ENCODE peak calls at places on chromosomes 11 and 22, in four cellular contexts. F is GM12878, H is K562, N is HepG2. D is an unnamed sample.

GRCh38 chr11:27910186-27910941 is 197.6 kb downstream of the KIF18A start:
- DNase-seq in F (no peak), H (no peak), N (no peak), D (no peak)

GRCh38 chr11:36702330-36703054 is 104.5 kb upstream of the RAG2 start:
- DNase-seq in F (peak; percentile 41), H (peak; percentile 41), N (peak; percentile 63), D (no peak)

GRCh38 chr11:10604340-10604748 is 35.9 kb upstream of the LYVE1 start:
- DNase-seq in F (no peak), H (no peak), N (peak; percentile 83), D (no peak)

GRCh38 chr22:19870153-19871022 is 15.7 kb upstream of the GNB1L start:
- DNase-seq in F (no peak), H (no peak), N (peak; percentile 31), D (peak; percentile 42)

GRCh38 chr22:29621761-29622526 is 18.5 kb downstream of the NF2 start:
- DNase-seq in F (no peak), H (no peak), N (peak; percentile 19), D (no peak)

GRCh38 chr11:110527146-110527545 is 97.4 kb downstream of the FDX1 start:
- DNase-seq in F (no peak), H (no peak), N (no peak), D (no peak)

GRCh38 chr11:92735039-92735438 is 234.4 kb upstream of the MTNR1B start:
- DNase-seq in F (no peak), H (no peak), N (no peak), D (no peak)

GRCh38 chr22:19629331-19629719 is 85.0 kb upstream of the SEPTIN5 start:
- DNase-seq in F (no peak), H (no peak), N (no peak), D (no peak)

GRCh38 chr22:19687561-19688300 is 26.6 kb upstream of the SEPTIN5 start:
- DNase-seq in F (no peak), H (peak; percentile 60), N (no peak), D (no peak)

GRCh38 chr11:119376197-119376847 is 5.2 kb downstream of the USP2 start:
- DNase-seq in F (no peak), H (no peak), N (peak; percentile 88), D (no peak)

GRCh38 chr22:33597274-33597985 is 322.8 kb downstream of the LARGE1 start:
- DNase-seq in F (no peak), H (no peak), N (no peak), D (no peak)

GRCh38 chr11:72202571-72202970 is 10.6 kb downstream of the FOLR1 start:
- DNase-seq in F (no peak), H (no peak), N (no peak), D (no peak)

GRCh38 chr11:749731-750130 is 2.5 kb downstream of the TALDO1 start:
- DNase-seq in F (no peak), H (no peak), N (no peak), D (no peak)

GRCh38 chr11:61956191-61957027 is 6.3 kb downstream of the BEST1 start:
- DNase-seq in F (no peak), H (no peak), N (no peak), D (no peak)

GRCh38 chr11:133219543-133219942 is 312.8 kb downstream of the OPCML start:
- DNase-seq in F (no peak), H (no peak), N (no peak), D (no peak)

GRCh38 chr22:28855355-28856094 is 27.8 kb upstream of the ZNRF3 start:
- DNase-seq in F (peak; percentile 27), H (peak; percentile 59), N (peak; percentile 70), D (no peak)

GRCh38 chr11:1573077-1573846 is 1.2 kb upstream of the DUSP8 start:
- DNase-seq in F (no peak), H (peak; percentile 21), N (no peak), D (peak; percentile 71)

GRCh38 chr11:64094463-64095223 is 58.9 kb downstream of the FLRT1 start:
- DNase-seq in F (no peak), H (peak; percentile 66), N (no peak), D (no peak)

GRCh38 chr11:75383246-75383645 is 16.1 kb upstream of the RPS3 start:
- DNase-seq in F (no peak), H (no peak), N (no peak), D (no peak)

GRCh38 chr11:116658876-116659535 is 113.8 kb downstream of the BUD13 start:
- DNase-seq in F (no peak), H (no peak), N (no peak), D (no peak)

GRCh38 chr11:67354314-67355022 is 1.1 kb upstream of the POLD4 start:
- DNase-seq in F (no peak), H (peak; percentile 89), N (peak; percentile 97), D (no peak)

GRCh38 chr11:3344775-3345174 is 34.2 kb downstream of the ZNF195 start:
- DNase-seq in F (no peak), H (no peak), N (no peak), D (no peak)

GRCh38 chr11:3338569-3339565 is 40.1 kb downstream of the ZNF195 start:
- DNase-seq in F (no peak), H (no peak), N (no peak), D (no peak)

GRCh38 chr11:3340025-3340424 is 38.9 kb downstream of the ZNF195 start:
- DNase-seq in F (no peak), H (peak; percentile 41), N (no peak), D (no peak)

GRCh38 chr11:3344327-3344726 is 34.6 kb downstream of the ZNF195 start:
- DNase-seq in F (no peak), H (no peak), N (no peak), D (no peak)

DNA sequence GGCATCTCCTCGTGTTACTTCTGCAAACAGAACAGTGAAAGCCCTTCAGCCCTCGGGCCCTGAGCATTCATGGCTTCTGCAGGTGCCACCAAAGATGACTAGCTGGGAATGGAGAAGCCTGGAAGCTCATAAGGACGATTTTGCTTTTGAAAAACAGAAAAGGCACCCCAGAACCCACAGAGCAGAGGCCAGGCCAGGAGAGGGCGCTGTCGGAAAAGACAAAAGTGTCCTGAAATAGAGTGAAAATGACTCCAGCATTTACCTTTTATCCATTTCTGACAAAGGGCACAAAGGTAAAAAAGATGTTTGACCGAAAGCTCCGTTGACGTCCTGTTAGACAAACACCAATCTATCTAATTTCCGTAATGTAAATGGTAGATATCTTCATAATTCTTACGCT is 37.6 kb downstream of the ZNF195 start:
- DNase-seq in F (no peak), H (peak; percentile 34), N (peak; percentile 28), D (peak; percentile 92)
- TF ChIP-seq ATF2 in F (no peak), H (no peak), N (no peak), D (no peak)

GRCh38 chr11:13502492-13502891 is 6.7 kb upstream of the PTH start:
- DNase-seq in F (no peak), H (no peak), N (no peak), D (no peak)

DNA sequence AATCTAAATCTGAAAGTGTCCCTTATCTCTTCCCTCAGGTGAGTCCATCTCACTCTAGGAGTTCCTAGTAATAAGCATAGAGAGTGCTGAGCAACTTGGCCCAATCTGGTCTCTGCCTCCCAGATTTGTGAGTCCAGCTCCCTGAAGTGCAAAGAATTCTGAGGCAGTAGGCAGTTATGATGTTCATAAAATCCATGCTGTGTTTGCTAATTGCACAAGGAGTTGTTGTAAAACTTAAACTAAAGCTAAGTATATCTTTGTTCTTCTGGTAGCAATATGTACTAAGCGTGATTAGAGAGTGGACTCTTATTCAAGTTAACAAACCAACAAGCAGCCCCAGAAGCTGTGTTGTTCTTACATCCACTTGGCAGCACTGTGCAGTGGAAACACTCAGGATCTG is 7.6 kb upstream of the PTH start:
- DNase-seq in F (no peak), H (no peak), N (no peak), D (no peak)
- TF ChIP-seq POLR2AphosphoS5 in F (no peak), H (no peak), N (no peak), D (no peak)

DNA sequence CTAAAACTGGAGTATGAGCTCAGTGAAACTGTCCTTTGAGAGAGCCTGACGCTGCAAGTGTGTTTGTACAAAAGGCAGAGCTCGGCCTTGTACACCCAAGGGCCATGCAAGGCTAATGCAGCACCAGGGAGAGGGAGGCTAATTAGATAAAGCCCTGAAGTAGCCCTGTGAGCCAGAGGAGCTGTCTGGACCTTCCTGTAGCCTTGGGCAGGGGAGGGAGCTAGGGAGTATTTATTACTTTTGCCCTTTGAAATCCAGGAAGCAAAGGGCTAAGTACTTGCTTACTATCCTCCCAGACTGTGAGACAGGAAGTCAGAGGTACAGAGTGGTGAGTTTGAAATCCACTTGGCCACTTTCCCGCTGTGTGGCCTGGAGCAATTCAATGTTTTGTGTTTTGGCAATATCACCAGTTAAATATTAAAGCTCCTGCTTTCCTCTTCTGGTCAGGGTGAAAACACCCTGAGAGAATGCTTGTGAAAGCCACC is 10.2 kb upstream of the LDHA start:
- DNase-seq in F (peak; percentile 51), H (peak; percentile 22), N (peak; percentile 80), D (no peak)
- TF ChIP-seq ATF2 in F (no peak), H (no peak), N (no peak), D (no peak)

GRCh38 chr11:83156150-83156995 is 558 bp upstream of the PCF11 start:
- DNase-seq in F (peak; percentile 100), H (peak; percentile 93), N (peak; percentile 100), D (peak; percentile 88)
- TF ChIP-seq POLR2AphosphoS5 in F (no peak), H (no peak), N (peak; percentile 83), D (no peak)

GRCh38 chr22:38314992-38315800 is 2.0 kb downstream of the CSNK1E start:
- DNase-seq in F (no peak), H (no peak), N (no peak), D (no peak)
- TF ChIP-seq ATF2 in F (no peak), H (no peak), N (no peak), D (no peak)

GRCh38 chr11:102798012-102798746 is at the start of gene MMP1:
- DNase-seq in F (no peak), H (no peak), N (no peak), D (no peak)
- TF ChIP-seq POLR2AphosphoS5 in F (no peak), H (no peak), N (no peak), D (no peak)

GRCh38 chr11:88489030-88489429 is 151.5 kb upstream of the CTSC start:
- DNase-seq in F (no peak), H (no peak), N (no peak), D (no peak)

GRCh38 chr11:88491674-88492073 is 154.1 kb upstream of the CTSC start:
- DNase-seq in F (no peak), H (no peak), N (no peak), D (no peak)

GRCh38 chr11:88482871-88483301 is 145.3 kb upstream of the CTSC start:
- DNase-seq in F (no peak), H (no peak), N (no peak), D (no peak)

GRCh38 chr11:88484873-88485621 is 147.5 kb upstream of the CTSC start:
- DNase-seq in F (peak; percentile 27), H (peak; percentile 62), N (peak; percentile 50), D (no peak)

DNA sequence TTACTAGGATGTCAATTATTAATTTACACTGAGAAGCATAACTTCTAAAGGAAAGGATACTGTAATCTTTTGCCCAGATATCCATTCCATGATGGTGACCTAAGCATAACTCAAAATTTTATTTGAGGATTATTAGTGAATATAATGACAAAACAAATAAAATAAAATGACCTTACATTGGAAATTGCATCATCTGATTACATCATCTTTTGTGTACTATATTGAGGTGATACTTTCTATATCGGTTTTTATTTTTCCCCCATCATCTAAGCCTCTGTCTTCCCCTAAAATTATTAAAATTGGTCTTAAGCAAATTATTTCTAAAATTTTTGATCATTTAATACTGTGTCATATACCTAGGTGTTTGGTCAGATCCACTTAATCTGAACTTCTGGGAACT is 150.1 kb upstream of the CTSC start:
- DNase-seq in F (no peak), H (no peak), N (no peak), D (no peak)
- TF ChIP-seq ATF2 in F (no peak), H (no peak), N (no peak), D (no peak)